ENCODE peak calls at places on chromosomes 6 and 20, in eight cellular contexts. H is endothelial cell of umbilical vein, M is HCT116, J is A549, Y is K562, T is GM12878, Q is H1, G is HepG2. A is an unnamed sample.

GRCh38 chr6:56660374-56660730 is 17.7 kb upstream of the DST start:
- DNase-seq in H (no peak), M (no peak), J (no peak), Y (no peak), T (no peak), Q (no peak), G (no peak), A (no peak)

GRCh38 chr6:81859884-81860283 is 107.4 kb upstream of the TENT5A start:
- DNase-seq in H (peak), M (no peak), J (no peak), Y (no peak), T (no peak), Q (no peak), G (no peak), A (peak)

GRCh38 chr6:113433506-113433991 is 423.6 kb upstream of the MARCKS start:
- DNase-seq in H (no peak), M (no peak), J (no peak), Y (no peak), T (no peak), Q (no peak), G (peak), A (peak)

GRCh38 chr20:62437985-62438384 is 10.6 kb upstream of the RBBP8NL start:
- DNase-seq in H (no peak), M (no peak), J (no peak), Y (no peak), T (no peak), Q (no peak), G (no peak), A (no peak)

GRCh38 chr6:36038120-36038876 is 10.7 kb downstream of the MAPK14 start:
- DNase-seq in H (peak), M (no peak), J (no peak), Y (no peak), T (no peak), Q (no peak), G (no peak), A (no peak)

GRCh38 chr6:116175344-116175743 is 49.4 kb upstream of the COL10A1 start:
- DNase-seq in H (no peak), M (no peak), J (no peak), Y (no peak), T (no peak), Q (no peak), G (no peak), A (no peak)

GRCh38 chr6:128519931-128520435 is 416 bp downstream of the PTPRK start:
- DNase-seq in H (no peak), M (no peak), J (no peak), Y (no peak), T (no peak), Q (peak), G (no peak), A (no peak)

GRCh38 chr6:144912474-144912873 is 627.3 kb downstream of the UTRN start:
- DNase-seq in H (peak), M (no peak), J (no peak), Y (no peak), T (no peak), Q (no peak), G (no peak), A (no peak)

GRCh38 chr6:33926451-33926850 is 122.6 kb upstream of the MLN start:
- DNase-seq in H (peak), M (peak), J (peak), Y (peak), T (no peak), Q (peak), G (no peak), A (peak)

GRCh38 chr6:132085731-132086130 is 134.6 kb upstream of the CCN2 start:
- DNase-seq in H (no peak), M (no peak), J (no peak), Y (no peak), T (no peak), Q (no peak), G (no peak), A (no peak)

GRCh38 chr20:43748274-43748673 is 21.5 kb upstream of the GTSF1L start:
- DNase-seq in H (no peak), M (no peak), J (no peak), Y (no peak), T (no peak), Q (no peak), G (no peak), A (peak)

GRCh38 chr6:34317882-34318491 is 69.2 kb upstream of the SMIM29 start:
- DNase-seq in H (no peak), M (no peak), J (no peak), Y (no peak), T (no peak), Q (no peak), G (no peak), A (no peak)

GRCh38 chr6:15310680-15311079 is 64.8 kb downstream of the JARID2 start:
- DNase-seq in H (no peak), M (no peak), J (no peak), Y (no peak), T (no peak), Q (peak), G (no peak), A (no peak)

GRCh38 chr20:32289661-32290431 is 12.4 kb downstream of the KIF3B start:
- DNase-seq in H (no peak), M (no peak), J (no peak), Y (no peak), T (no peak), Q (no peak), G (peak), A (no peak)

GRCh38 chr20:49935746-49936152 is 448 bp upstream of the RNF114 start:
- DNase-seq in H (no peak), M (no peak), J (no peak), Y (no peak), T (no peak), Q (no peak), G (no peak), A (no peak)

GRCh38 chr20:33653218-33653899 is 8.8 kb upstream of the C20orf144 start:
- DNase-seq in H (peak), M (peak), J (peak), Y (peak), T (no peak), Q (peak), G (peak), A (peak)

GRCh38 chr6:1228754-1229191 is 83.1 kb upstream of the FOXQ1 start:
- DNase-seq in H (no peak), M (no peak), J (no peak), Y (no peak), T (no peak), Q (no peak), G (no peak), A (no peak)

GRCh38 chr6:28490191-28490890 is 25.3 kb downstream of the GPX6 start:
- DNase-seq in H (no peak), M (no peak), J (no peak), Y (no peak), T (no peak), Q (no peak), G (no peak), A (peak)

GRCh38 chr6:8175046-8175777 is 72.9 kb upstream of the EEF1E1 start:
- DNase-seq in H (no peak), M (no peak), J (no peak), Y (no peak), T (no peak), Q (no peak), G (no peak), A (no peak)

GRCh38 chr6:25415701-25416100 is 136.5 kb downstream of the CARMIL1 start:
- DNase-seq in H (no peak), M (no peak), J (no peak), Y (no peak), T (no peak), Q (no peak), G (no peak), A (no peak)

GRCh38 chr20:56414842-56415765 is 3.0 kb downstream of the CASS4 start:
- DNase-seq in H (no peak), M (no peak), J (no peak), Y (peak), T (no peak), Q (no peak), G (no peak), A (no peak)

GRCh38 chr6:106750146-106750900 is 120.9 kb downstream of the QRSL1 start:
- DNase-seq in H (no peak), M (no peak), J (no peak), Y (no peak), T (no peak), Q (no peak), G (no peak), A (no peak)

GRCh38 chr20:18628330-18628941 is 40.6 kb downstream of the DTD1 start:
- DNase-seq in H (no peak), M (no peak), J (peak), Y (no peak), T (no peak), Q (peak), G (peak), A (no peak)

GRCh38 chr6:139763468-139764214 is 389.2 kb upstream of the CITED2 start:
- DNase-seq in H (peak), M (no peak), J (no peak), Y (no peak), T (no peak), Q (no peak), G (no peak), A (peak)

GRCh38 chr20:62168890-62169435 is 13.9 kb upstream of the MTG2 start:
- DNase-seq in H (no peak), M (no peak), J (no peak), Y (no peak), T (no peak), Q (no peak), G (no peak), A (no peak)

GRCh38 chr6:26064619-26065257 is 22.5 kb upstream of the HFE start:
- DNase-seq in H (peak), M (peak), J (no peak), Y (peak), T (no peak), Q (no peak), G (peak), A (peak)

GRCh38 chr6:144993870-144994269 is 708.7 kb downstream of the UTRN start:
- DNase-seq in H (peak), M (no peak), J (no peak), Y (no peak), T (no peak), Q (no peak), G (no peak), A (no peak)

GRCh38 chr6:108187519-108187918 is 21.7 kb downstream of the NR2E1 start:
- DNase-seq in H (no peak), M (no peak), J (no peak), Y (no peak), T (no peak), Q (no peak), G (no peak), A (no peak)

GRCh38 chr6:45075246-45075645 is 252.9 kb upstream of the RUNX2 start:
- DNase-seq in H (peak), M (no peak), J (no peak), Y (no peak), T (no peak), Q (no peak), G (no peak), A (no peak)

GRCh38 chr20:63128367-63128766 is 87.6 kb downstream of the YTHDF1 start:
- DNase-seq in H (no peak), M (no peak), J (no peak), Y (no peak), T (no peak), Q (no peak), G (no peak), A (no peak)

GRCh38 chr20:1272368-1273155 is 6.5 kb downstream of the SNPH start:
- DNase-seq in H (no peak), M (no peak), J (no peak), Y (no peak), T (no peak), Q (no peak), G (no peak), A (peak)

GRCh38 chr6:111564482-111564945 is 41.2 kb downstream of the TRAF3IP2 start:
- DNase-seq in H (peak), M (no peak), J (no peak), Y (no peak), T (no peak), Q (no peak), G (no peak), A (peak)

GRCh38 chr6:3139090-3139903 is 18.0 kb downstream of the TUBB2A start:
- DNase-seq in H (no peak), M (no peak), J (peak), Y (no peak), T (no peak), Q (no peak), G (peak), A (peak)

GRCh38 chr6:110944681-110945151 is 13.8 kb upstream of the GTF3C6 start:
- DNase-seq in H (peak), M (peak), J (peak), Y (peak), T (peak), Q (no peak), G (peak), A (peak)

GRCh38 chr20:37096415-37097039 is 730 bp upstream of the RBL1 start:
- DNase-seq in H (no peak), M (no peak), J (no peak), Y (peak), T (no peak), Q (no peak), G (no peak), A (peak)

GRCh38 chr6:138030872-138031271 is 76.3 kb downstream of the PERP start:
- DNase-seq in H (no peak), M (no peak), J (no peak), Y (no peak), T (no peak), Q (no peak), G (no peak), A (no peak)

GRCh38 chr20:32539817-32540675 is 45.1 kb downstream of the NOL4L start:
- DNase-seq in H (no peak), M (no peak), J (no peak), Y (peak), T (no peak), Q (no peak), G (peak), A (peak)

GRCh38 chr20:36320261-36320897 is 14.2 kb downstream of the DLGAP4 start:
- DNase-seq in H (no peak), M (no peak), J (no peak), Y (no peak), T (no peak), Q (no peak), G (no peak), A (no peak)

GRCh38 chr20:47843886-47844567 is 58.7 kb upstream of the SULF2 start:
- DNase-seq in H (no peak), M (no peak), J (no peak), Y (no peak), T (no peak), Q (no peak), G (peak), A (peak)

GRCh38 chr6:29967379-29968010 is 25.2 kb downstream of the HLA-A start:
- DNase-seq in H (peak), M (peak), J (no peak), Y (peak), T (peak), Q (no peak), G (peak), A (peak)
- TF ChIP-seq POLR2A in H (no peak), M (no peak), J (no peak), Y (peak), T (no peak), Q (no peak), G (no peak), A (no peak)

GRCh38 chr6:11744753-11745152 is 33.9 kb downstream of the ADTRP start:
- DNase-seq in H (peak), M (no peak), J (no peak), Y (no peak), T (no peak), Q (no peak), G (no peak), A (no peak)

GRCh38 chr6:11750682-11751081 is 27.9 kb downstream of the ADTRP start:
- DNase-seq in H (no peak), M (no peak), J (no peak), Y (no peak), T (no peak), Q (no peak), G (no peak), A (no peak)

GRCh38 chr6:11744101-11744500 is 34.5 kb downstream of the ADTRP start:
- DNase-seq in H (no peak), M (no peak), J (no peak), Y (no peak), T (no peak), Q (no peak), G (no peak), A (no peak)

GRCh38 chr6:11748591-11748990 is 30.0 kb downstream of the ADTRP start:
- DNase-seq in H (no peak), M (no peak), J (peak), Y (no peak), T (no peak), Q (no peak), G (no peak), A (no peak)

GRCh38 chr6:11747021-11747420 is 31.6 kb downstream of the ADTRP start:
- DNase-seq in H (no peak), M (no peak), J (no peak), Y (no peak), T (no peak), Q (no peak), G (no peak), A (no peak)
- TF ChIP-seq CTCF in H (no peak), M (no peak), J (no peak), Y (no peak), T (no peak), Q (no peak), G (no peak), A (no peak)

DNA sequence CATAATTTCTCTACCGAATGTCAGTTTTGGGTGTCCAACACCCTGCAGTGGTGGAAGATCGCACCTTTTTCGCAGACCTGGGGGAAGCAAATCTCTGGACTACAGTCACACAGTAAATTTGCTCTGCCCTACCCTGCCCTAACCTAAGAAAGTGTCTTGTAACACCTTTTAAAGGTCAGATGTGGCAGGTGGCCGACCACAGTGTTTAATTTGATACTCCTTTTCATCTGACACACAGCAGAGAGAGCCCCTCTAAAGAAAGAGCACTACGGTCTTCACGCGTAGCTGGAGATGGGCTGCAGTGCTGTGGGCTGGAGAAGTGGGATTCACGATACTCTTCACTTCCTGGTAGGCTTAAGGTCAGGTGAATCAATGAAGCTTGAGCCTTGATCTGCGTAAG is 109.9 kb downstream of the TMEM242 start:
- DNase-seq in H (no peak), M (no peak), J (no peak), Y (no peak), T (no peak), Q (peak), G (no peak), A (no peak)
- TF ChIP-seq MAX in H (no peak), M (no peak), J (no peak), Y (no peak), T (no peak), Q (no peak), G (no peak), A (no peak)

DNA sequence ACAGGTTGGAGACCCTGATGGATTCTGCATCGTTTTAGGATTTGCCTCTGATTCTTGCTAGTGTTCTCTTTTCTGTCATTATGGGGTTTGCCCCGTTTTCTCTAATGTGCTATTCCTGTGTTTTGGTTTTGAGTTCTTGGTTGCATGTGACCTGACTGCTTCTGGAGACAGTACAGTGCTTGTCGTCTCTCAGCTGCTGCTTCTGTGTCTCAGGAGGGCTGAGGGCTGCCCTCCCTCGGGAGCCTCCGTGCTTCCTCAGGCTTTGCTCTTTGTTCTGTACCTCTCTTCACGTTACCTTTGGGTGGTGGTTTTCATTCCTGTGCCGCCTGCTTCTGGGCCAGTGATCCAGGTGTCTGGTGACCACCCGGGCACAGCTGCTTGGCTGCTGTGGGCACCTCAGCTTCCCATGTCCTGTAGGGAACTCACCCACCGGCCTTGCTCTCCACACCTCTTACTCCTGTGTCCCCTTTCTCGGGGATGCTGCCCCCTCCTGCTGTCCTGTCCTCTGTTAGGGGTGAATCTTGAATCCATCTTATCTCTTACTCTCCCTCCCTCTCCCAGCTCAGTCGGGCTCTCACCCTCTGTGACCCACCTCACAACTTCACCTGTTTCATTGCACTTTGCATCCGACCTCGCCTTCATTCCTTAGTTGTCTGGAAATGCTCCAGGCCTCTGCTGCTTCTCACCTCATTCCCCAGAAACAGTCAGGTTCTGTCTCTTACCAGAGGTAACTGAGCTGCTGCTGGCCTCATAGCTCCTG is 33.2 kb downstream of the PANK2 start:
- DNase-seq in H (no peak), M (no peak), J (no peak), Y (no peak), T (no peak), Q (no peak), G (no peak), A (peak)
- TF ChIP-seq POLR2A in H (no peak), M (no peak), J (no peak), Y (no peak), T (peak), Q (no peak), G (no peak), A (no peak)

A was measured in NB4.